ENCODE peak calls at places on chromosomes 4 and X, in six cellular contexts. One of them, this sample, is unnamed.

GRCh38 chrX:10158279-10158939 is 1.6 kb downstream of the CLCN4 start:
- DNase-seq in fibroblast of lung: no peak
- DNase-seq in GM23338: peak
- DNase-seq in IMR-90: no peak
- DNase-seq in neural progenitor cell: peak
- DNase-seq in astrocyte: no peak
- DNase-seq in this sample: peak

GRCh38 chr4:7546809-7547367 is 112.2 kb upstream of the PSAPL1 start:
- DNase-seq in IMR-90: peak
- DNase-seq in fibroblast of lung: no peak
- DNase-seq in GM23338: no peak
- DNase-seq in neural progenitor cell: no peak
- DNase-seq in astrocyte: peak
- DNase-seq in this sample: peak

GRCh38 chr4:112766422-112766821 is 129.5 kb downstream of the LARP7 start:
- DNase-seq in neural progenitor cell: peak
- DNase-seq in IMR-90: peak
- DNase-seq in fibroblast of lung: peak
- DNase-seq in astrocyte: no peak
- DNase-seq in GM23338: peak
- DNase-seq in this sample: peak

GRCh38 chrX:143853488-143853887 is 30.4 kb upstream of the UBE2NL start:
- DNase-seq in astrocyte: peak
- DNase-seq in fibroblast of lung: no peak
- DNase-seq in IMR-90: no peak
- DNase-seq in neural progenitor cell: no peak
- DNase-seq in GM23338: no peak
- DNase-seq in this sample: no peak

GRCh38 chr4:14920759-14921313 is 81.4 kb upstream of the CPEB2 start:
- DNase-seq in IMR-90: no peak
- DNase-seq in astrocyte: no peak
- DNase-seq in fibroblast of lung: no peak
- DNase-seq in GM23338: no peak
- DNase-seq in neural progenitor cell: peak
- DNase-seq in this sample: no peak

GRCh38 chr4:160831165-160831922 is 1332.5 kb downstream of the FSTL5 start:
- DNase-seq in IMR-90: no peak
- DNase-seq in fibroblast of lung: no peak
- DNase-seq in GM23338: no peak
- DNase-seq in astrocyte: no peak
- DNase-seq in neural progenitor cell: no peak
- DNase-seq in this sample: no peak

GRCh38 chr4:77653162-77653758 is 47.6 kb downstream of the CXCL13 start:
- DNase-seq in neural progenitor cell: no peak
- DNase-seq in astrocyte: no peak
- DNase-seq in fibroblast of lung: no peak
- DNase-seq in IMR-90: no peak
- DNase-seq in GM23338: no peak
- DNase-seq in this sample: no peak

GRCh38 chrX:110678591-110678990 is 117.0 kb downstream of the CHRDL1 start:
- DNase-seq in neural progenitor cell: peak
- DNase-seq in IMR-90: no peak
- DNase-seq in fibroblast of lung: no peak
- DNase-seq in GM23338: peak
- DNase-seq in astrocyte: no peak
- DNase-seq in this sample: no peak

GRCh38 chr4:15547392-15547791 is 77.7 kb downstream of the CC2D2A start:
- DNase-seq in IMR-90: no peak
- DNase-seq in GM23338: no peak
- DNase-seq in fibroblast of lung: no peak
- DNase-seq in astrocyte: no peak
- DNase-seq in neural progenitor cell: no peak
- DNase-seq in this sample: no peak

GRCh38 chr4:5192271-5192670 is 141.0 kb downstream of the STK32B start:
- DNase-seq in astrocyte: no peak
- DNase-seq in IMR-90: no peak
- DNase-seq in fibroblast of lung: no peak
- DNase-seq in neural progenitor cell: no peak
- DNase-seq in GM23338: no peak
- DNase-seq in this sample: no peak

GRCh38 chrX:123990602-123991001 is 29.1 kb downstream of the STAG2 start:
- DNase-seq in astrocyte: no peak
- DNase-seq in neural progenitor cell: no peak
- DNase-seq in GM23338: no peak
- DNase-seq in IMR-90: no peak
- DNase-seq in fibroblast of lung: no peak
- DNase-seq in this sample: no peak

GRCh38 chr4:138773321-138773720 is 242.3 kb upstream of the NOCT start:
- DNase-seq in fibroblast of lung: no peak
- DNase-seq in neural progenitor cell: no peak
- DNase-seq in IMR-90: no peak
- DNase-seq in GM23338: no peak
- DNase-seq in astrocyte: no peak
- DNase-seq in this sample: no peak
- H2AFZ ChIP-seq in fibroblast of lung: no peak
- H2AFZ ChIP-seq in neural progenitor cell: no peak
- H2AFZ ChIP-seq in IMR-90: no peak
- H2AFZ ChIP-seq in GM23338: no peak
- H2AFZ ChIP-seq in astrocyte: no peak
- H2AFZ ChIP-seq in this sample: no peak

GRCh38 chrX:149841929-149842328 is 39.1 kb upstream of the MAGEA8 start:
- DNase-seq in fibroblast of lung: no peak
- DNase-seq in IMR-90: no peak
- DNase-seq in neural progenitor cell: no peak
- DNase-seq in astrocyte: no peak
- DNase-seq in GM23338: peak
- DNase-seq in this sample: no peak

GRCh38 chrX:149848855-149849254 is 32.1 kb upstream of the MAGEA8 start:
- DNase-seq in GM23338: no peak
- DNase-seq in astrocyte: no peak
- DNase-seq in neural progenitor cell: no peak
- DNase-seq in IMR-90: no peak
- DNase-seq in fibroblast of lung: no peak
- DNase-seq in this sample: no peak

GRCh38 chrX:149849787-149850186 is 31.2 kb upstream of the MAGEA8 start:
- DNase-seq in IMR-90: no peak
- DNase-seq in GM23338: no peak
- DNase-seq in astrocyte: no peak
- DNase-seq in fibroblast of lung: no peak
- DNase-seq in neural progenitor cell: no peak
- DNase-seq in this sample: no peak

GRCh38 chrX:149845385-149845784 is 35.6 kb upstream of the MAGEA8 start:
- DNase-seq in neural progenitor cell: no peak
- DNase-seq in astrocyte: no peak
- DNase-seq in IMR-90: no peak
- DNase-seq in GM23338: no peak
- DNase-seq in fibroblast of lung: no peak
- DNase-seq in this sample: no peak

DNA sequence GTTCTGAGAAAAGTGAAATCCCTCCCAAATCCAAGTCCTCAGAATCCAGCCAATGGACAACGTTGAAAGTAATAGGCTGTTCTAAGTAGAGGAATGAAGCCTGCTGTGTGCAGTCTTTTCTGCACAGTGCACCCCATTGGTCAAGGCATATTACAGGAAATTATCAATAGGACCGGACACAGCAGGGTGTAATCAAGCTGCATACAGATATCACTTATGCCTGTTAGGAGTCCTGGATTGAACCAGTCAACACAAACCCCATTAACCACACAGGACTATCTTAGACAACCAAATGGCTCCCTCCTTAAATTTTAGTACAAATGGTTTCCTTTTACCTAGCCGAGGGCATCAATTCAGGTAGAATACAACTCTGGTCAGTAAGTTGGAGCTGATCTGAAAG is 34.2 kb upstream of the MAGEA8 start:
- DNase-seq in IMR-90: no peak
- DNase-seq in GM23338: no peak
- DNase-seq in astrocyte: no peak
- DNase-seq in fibroblast of lung: no peak
- DNase-seq in neural progenitor cell: no peak
- DNase-seq in this sample: no peak
- H2AFZ ChIP-seq in IMR-90: no peak
- H2AFZ ChIP-seq in GM23338: no peak
- H2AFZ ChIP-seq in astrocyte: no peak
- H2AFZ ChIP-seq in fibroblast of lung: no peak
- H2AFZ ChIP-seq in neural progenitor cell: no peak
- H2AFZ ChIP-seq in this sample: no peak

GRCh38 chrX:2584216-2584615 is 83.4 kb upstream of the DHRSX start:
- DNase-seq in neural progenitor cell: peak
- DNase-seq in IMR-90: no peak
- DNase-seq in fibroblast of lung: no peak
- DNase-seq in GM23338: peak
- DNase-seq in astrocyte: no peak
- DNase-seq in this sample: no peak
- H2AFZ ChIP-seq in neural progenitor cell: no peak
- H2AFZ ChIP-seq in IMR-90: no peak
- H2AFZ ChIP-seq in fibroblast of lung: no peak
- H2AFZ ChIP-seq in GM23338: no peak
- H2AFZ ChIP-seq in astrocyte: no peak
- H2AFZ ChIP-seq in this sample: no peak

DNA sequence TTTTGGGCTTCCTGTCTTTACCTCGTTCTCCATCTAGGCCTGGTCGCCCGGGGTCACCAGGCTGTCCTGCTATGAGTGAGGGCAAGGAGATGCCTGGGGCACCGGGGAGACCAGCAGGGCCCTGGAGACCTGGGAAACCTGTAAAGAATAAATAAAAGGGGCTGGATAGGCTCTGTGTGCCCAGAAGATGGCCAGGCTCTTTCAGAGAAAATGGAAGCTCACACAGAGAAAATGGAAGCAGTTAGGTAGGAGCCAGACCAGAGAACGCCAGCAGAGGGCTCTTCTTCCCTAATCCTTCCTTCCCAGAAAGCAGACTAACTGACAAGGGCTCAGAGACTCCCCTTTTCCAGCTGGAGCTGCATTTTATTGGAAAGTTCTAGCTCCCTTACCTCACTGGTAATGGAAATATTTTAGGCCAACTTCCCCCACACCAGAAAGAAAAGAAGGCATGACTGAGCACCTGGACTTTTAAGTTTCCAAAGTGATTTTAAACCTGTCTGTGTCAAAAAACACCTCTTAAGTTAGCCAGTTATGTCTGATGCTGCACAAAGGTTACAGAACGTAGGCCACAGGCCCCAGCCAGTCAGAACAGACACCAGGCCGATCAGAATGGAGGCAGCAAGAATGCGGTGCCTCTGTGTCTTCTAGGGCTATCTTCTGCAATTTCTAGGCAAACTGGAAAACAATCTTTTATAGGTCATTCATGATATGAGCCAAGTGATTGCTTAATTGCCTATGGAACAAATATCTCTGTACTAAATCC is 74.0 kb downstream of the ATG4A start:
- DNase-seq in GM23338: peak
- DNase-seq in fibroblast of lung: peak
- DNase-seq in neural progenitor cell: peak
- DNase-seq in IMR-90: peak
- DNase-seq in astrocyte: peak
- DNase-seq in this sample: peak
- H2AFZ ChIP-seq in GM23338: no peak
- H2AFZ ChIP-seq in fibroblast of lung: no peak
- H2AFZ ChIP-seq in neural progenitor cell: no peak
- H2AFZ ChIP-seq in IMR-90: peak
- H2AFZ ChIP-seq in astrocyte: peak
- H2AFZ ChIP-seq in this sample: peak

DNA sequence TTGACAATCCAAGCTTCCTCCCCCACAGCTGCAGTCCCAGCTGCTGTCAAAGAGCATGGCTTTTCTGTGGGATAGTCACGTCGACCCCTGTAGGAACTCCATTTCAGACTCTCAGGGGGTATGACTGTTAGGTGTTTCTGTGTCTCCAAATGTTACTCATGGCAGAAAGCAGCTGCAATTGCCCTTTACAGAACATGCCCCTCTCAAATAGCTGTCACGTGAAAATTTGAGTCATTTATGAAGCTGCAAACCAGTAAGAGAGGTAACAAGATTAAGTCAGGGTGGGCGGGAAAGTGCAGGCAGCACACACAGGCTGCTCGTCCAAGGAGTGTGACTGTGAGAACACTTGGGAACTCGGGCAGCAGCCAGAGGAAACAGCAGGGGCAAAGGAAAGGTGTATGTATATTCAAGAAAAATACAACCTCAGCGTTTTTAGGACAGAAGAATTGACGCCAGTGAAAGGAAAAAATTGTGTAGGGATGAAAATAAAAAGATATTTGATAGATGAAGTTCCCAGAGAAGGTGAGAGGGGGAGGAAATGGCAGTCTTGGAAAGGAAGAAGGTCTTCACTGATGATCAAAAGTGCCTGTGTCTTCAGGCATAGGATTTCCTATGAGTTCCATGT is 66.5 kb upstream of the TMEM184C start:
- DNase-seq in IMR-90: peak
- DNase-seq in fibroblast of lung: peak
- DNase-seq in GM23338: no peak
- DNase-seq in astrocyte: peak
- DNase-seq in neural progenitor cell: peak
- DNase-seq in this sample: peak
- H2AFZ ChIP-seq in IMR-90: peak
- H2AFZ ChIP-seq in fibroblast of lung: peak
- H2AFZ ChIP-seq in GM23338: no peak
- H2AFZ ChIP-seq in astrocyte: peak
- H2AFZ ChIP-seq in neural progenitor cell: peak
- H2AFZ ChIP-seq in this sample: peak

GRCh38 chr4:2449511-2450392 is 19.2 kb upstream of the RNF4 start:
- DNase-seq in IMR-90: no peak
- DNase-seq in neural progenitor cell: no peak
- DNase-seq in astrocyte: no peak
- DNase-seq in fibroblast of lung: no peak
- DNase-seq in GM23338: no peak
- DNase-seq in this sample: no peak

GRCh38 chr4:2451821-2452785 is 16.8 kb upstream of the RNF4 start:
- DNase-seq in GM23338: no peak
- DNase-seq in IMR-90: no peak
- DNase-seq in neural progenitor cell: no peak
- DNase-seq in fibroblast of lung: no peak
- DNase-seq in astrocyte: no peak
- DNase-seq in this sample: no peak

GRCh38 chr4:2451036-2451520 is 17.8 kb upstream of the RNF4 start:
- DNase-seq in IMR-90: no peak
- DNase-seq in fibroblast of lung: no peak
- DNase-seq in GM23338: no peak
- DNase-seq in neural progenitor cell: no peak
- DNase-seq in astrocyte: no peak
- DNase-seq in this sample: no peak

GRCh38 chr4:2449051-2449450 is 19.9 kb upstream of the RNF4 start:
- DNase-seq in neural progenitor cell: no peak
- DNase-seq in GM23338: no peak
- DNase-seq in IMR-90: no peak
- DNase-seq in fibroblast of lung: no peak
- DNase-seq in astrocyte: no peak
- DNase-seq in this sample: no peak

GRCh38 chr4:2450394-2451035 is 18.4 kb upstream of the RNF4 start:
- DNase-seq in fibroblast of lung: no peak
- DNase-seq in GM23338: no peak
- DNase-seq in IMR-90: no peak
- DNase-seq in neural progenitor cell: no peak
- DNase-seq in astrocyte: no peak
- DNase-seq in this sample: no peak
- H2AFZ ChIP-seq in fibroblast of lung: no peak
- H2AFZ ChIP-seq in GM23338: no peak
- H2AFZ ChIP-seq in IMR-90: no peak
- H2AFZ ChIP-seq in neural progenitor cell: no peak
- H2AFZ ChIP-seq in astrocyte: no peak
- H2AFZ ChIP-seq in this sample: no peak

GRCh38 chr4:6292376-6293096 is 22.9 kb downstream of the WFS1 start:
- DNase-seq in IMR-90: no peak
- DNase-seq in astrocyte: no peak
- DNase-seq in GM23338: no peak
- DNase-seq in fibroblast of lung: no peak
- DNase-seq in neural progenitor cell: no peak
- DNase-seq in this sample: no peak
- H2AFZ ChIP-seq in IMR-90: no peak
- H2AFZ ChIP-seq in astrocyte: no peak
- H2AFZ ChIP-seq in GM23338: no peak
- H2AFZ ChIP-seq in fibroblast of lung: no peak
- H2AFZ ChIP-seq in neural progenitor cell: no peak
- H2AFZ ChIP-seq in this sample: no peak